ENCODE peak calls at places on chromosomes 4 and X, in six cellular contexts. D, X, C, K, N and P are unnamed samples. For H3K4me1, the result is how much of the 10 kb centered on the place peaks cover.

GRCh38 chr4:518569-519083 is 19.6 kb downstream of the PIGG start:
- DNase-seq in D (no peak), X (no peak), C (no peak), K (no peak), N (no peak), P (no peak)

GRCh38 chrX:14354541-14354940 is 174.8 kb upstream of the GLRA2 start:
- DNase-seq in D (no peak), X (no peak), C (no peak), K (no peak), N (no peak), P (no peak)

GRCh38 chrX:2351321-2351720 is 149.5 kb downstream of the DHRSX start:
- DNase-seq in D (no peak), X (no peak), C (peak), K (peak), N (no peak), P (no peak)

GRCh38 chr4:155639674-155640529 is 26.7 kb upstream of the GUCY1A1 start:
- DNase-seq in D (no peak), X (no peak), C (no peak), K (peak), N (no peak), P (no peak)

GRCh38 chrX:115940888-115941332 is 229.6 kb upstream of the AGTR2 start:
- DNase-seq in D (peak), X (no peak), C (peak), K (no peak), N (peak), P (peak)

GRCh38 chr4:102318526-102318925 is 26.8 kb downstream of the SLC39A8 start:
- DNase-seq in D (no peak), X (peak), C (peak), K (no peak), N (no peak), P (no peak)

GRCh38 chr4:83112239-83112638 is 2.3 kb downstream of the PLAC8 start:
- DNase-seq in D (peak), X (no peak), C (no peak), K (peak), N (no peak), P (no peak)

GRCh38 chr4:168321006-168321405 is 2.5 kb upstream of the DDX60 start:
- DNase-seq in D (no peak), X (no peak), C (peak), K (no peak), N (no peak), P (no peak)

GRCh38 chr4:1213336-1213995 is 35.5 kb downstream of the CTBP1 start:
- DNase-seq in D (no peak), X (no peak), C (no peak), K (no peak), N (peak), P (no peak)

GRCh38 chrX:113833656-113834055 is 750.2 kb upstream of the HTR2C start:
- DNase-seq in D (no peak), X (no peak), C (no peak), K (no peak), N (no peak), P (no peak)

GRCh38 chrX:40933132-40934078 is 151.8 kb upstream of the USP9X start:
- DNase-seq in D (no peak), X (no peak), C (peak), K (peak), N (no peak), P (no peak)

GRCh38 chrX:44400588-44400987 is 57.1 kb upstream of the EFHC2 start:
- DNase-seq in D (no peak), X (peak), C (peak), K (peak), N (no peak), P (no peak)

GRCh38 chr4:15901996-15902395 is 36.5 kb downstream of the FGFBP1 start:
- DNase-seq in D (no peak), X (no peak), C (no peak), K (no peak), N (no peak), P (no peak)

GRCh38 chr4:5758741-5759140 is 47.7 kb downstream of the EVC start:
- DNase-seq in D (no peak), X (no peak), C (peak), K (peak), N (no peak), P (no peak)

GRCh38 chrX:15838017-15838416 is 16.6 kb downstream of the AP1S2 start:
- DNase-seq in D (peak), X (no peak), C (peak), K (no peak), N (no peak), P (no peak)

DNA sequence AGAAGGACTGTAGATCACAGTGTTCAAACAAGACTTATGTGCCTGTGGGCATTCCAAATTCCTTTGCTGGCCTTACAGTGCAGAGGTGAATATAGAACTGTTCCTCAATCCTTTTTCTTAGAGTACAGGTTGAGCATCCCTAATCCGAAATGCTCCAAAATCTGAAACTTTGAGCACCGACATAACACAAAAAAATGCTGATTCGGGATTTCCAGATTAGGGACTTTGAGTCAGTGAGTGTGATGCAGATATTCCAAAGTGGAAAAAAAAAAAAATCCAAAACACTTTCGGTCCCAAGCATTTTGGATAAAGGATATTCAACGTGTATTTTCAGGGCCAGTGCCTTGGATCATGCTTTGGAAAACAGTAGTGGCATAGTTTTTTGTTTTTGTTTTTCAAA is 9.2 kb downstream of the SMS start:
- DNase-seq in D (no peak), X (no peak), C (no peak), K (no peak), N (no peak), P (no peak)
- H3K4me1 ChIP-seq in D (under half), X (under half), C (under half), K (under half), N (under half), P (under half)

DNA sequence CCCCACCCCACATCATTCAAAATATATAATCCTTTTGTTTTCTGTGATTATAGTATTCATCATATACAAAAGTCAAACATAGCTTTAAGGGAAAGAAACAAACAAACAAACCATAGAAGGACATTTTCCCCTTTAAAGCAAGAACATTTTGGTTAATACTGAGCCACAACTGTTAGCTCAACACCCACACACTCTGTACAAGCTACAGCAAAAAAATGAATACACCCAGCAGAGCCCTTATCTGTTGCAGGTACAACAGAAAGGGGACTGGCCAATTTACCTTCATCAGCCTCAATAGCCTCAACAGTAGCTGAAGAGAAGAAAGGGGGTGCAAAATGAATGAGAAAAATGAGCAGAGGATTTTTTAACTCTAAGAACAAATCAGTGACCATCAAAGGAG is 318.4 kb downstream of the PPP3CA start:
- DNase-seq in D (no peak), X (no peak), C (no peak), K (no peak), N (no peak), P (no peak)
- H3K4me1 ChIP-seq in D (under half), X (under half), C (under half), K (under half), N (under half), P (under half)

GRCh38 chr4:139675156-139675555 is 9.5 kb downstream of the MGST2 start:
- DNase-seq in D (no peak), X (no peak), C (no peak), K (no peak), N (no peak), P (no peak)
- H3K4me1 ChIP-seq in D (half or more), X (under half), C (under half), K (under half), N (under half), P (under half)

GRCh38 chr4:38684271-38684670 is 20.3 kb downstream of the KLF3 start:
- DNase-seq in D (no peak), X (no peak), C (no peak), K (no peak), N (no peak), P (no peak)

GRCh38 chr4:38684951-38685350 is 21.0 kb downstream of the KLF3 start:
- DNase-seq in D (no peak), X (no peak), C (no peak), K (no peak), N (no peak), P (no peak)

GRCh38 chr4:38686682-38687081 is 22.7 kb downstream of the KLF3 start:
- DNase-seq in D (no peak), X (no peak), C (no peak), K (no peak), N (no peak), P (no peak)

GRCh38 chr4:38688676-38689355 is 24.8 kb downstream of the KLF3 start:
- DNase-seq in D (no peak), X (peak), C (no peak), K (no peak), N (no peak), P (no peak)

DNA sequence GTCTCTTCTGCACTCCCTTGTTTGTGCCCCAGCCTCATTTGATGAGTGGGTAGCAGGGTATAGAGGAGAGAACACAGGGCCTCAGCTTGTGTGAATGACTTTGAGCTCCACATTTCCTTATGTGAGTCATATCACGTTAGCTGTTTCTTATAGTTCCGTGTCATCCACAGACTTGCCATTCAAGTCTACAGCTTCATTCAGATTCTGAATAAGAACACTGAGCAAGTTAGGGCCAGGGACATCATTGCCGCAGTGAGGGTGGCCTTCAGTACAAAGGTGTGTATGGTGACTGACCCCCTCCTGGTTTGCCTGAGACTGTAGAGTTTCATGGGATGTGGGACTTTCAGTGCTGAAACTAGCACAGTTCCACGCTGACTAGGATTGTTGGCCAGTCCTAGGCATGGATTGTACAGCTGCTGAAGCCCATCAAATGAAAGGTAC is 23.6 kb downstream of the KLF3 start:
- DNase-seq in D (no peak), X (no peak), C (peak), K (no peak), N (no peak), P (no peak)
- H3K4me1 ChIP-seq in D (under half), X (half or more), C (under half), K (under half), N (under half), P (under half)

DNA sequence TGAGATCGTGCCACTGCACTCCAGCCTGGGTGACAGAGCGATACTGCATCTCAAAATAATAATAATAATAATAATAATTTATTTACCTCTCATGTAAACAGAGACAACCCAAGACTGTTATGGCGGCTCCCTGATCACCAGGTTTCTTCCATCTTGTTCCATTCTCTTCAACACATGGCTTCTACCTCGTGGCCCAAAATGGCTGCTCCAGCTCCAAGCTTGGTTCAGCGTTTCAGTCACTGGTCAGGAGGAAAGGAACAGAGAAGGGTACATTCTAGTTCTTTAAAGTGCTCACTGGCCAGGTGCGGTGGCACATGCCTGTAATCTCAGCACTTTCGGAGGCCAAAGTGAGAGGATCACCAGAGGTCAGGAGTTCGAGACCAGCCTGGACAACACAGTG is 24.9 kb upstream of the CHRNA9 start:
- DNase-seq in D (no peak), X (no peak), C (no peak), K (no peak), N (no peak), P (no peak)
- H3K4me1 ChIP-seq in D (under half), X (under half), C (under half), K (under half), N (under half), P (under half)

GRCh38 chr4:2304321-2304876 is 42.5 kb upstream of the MXD4 start:
- DNase-seq in D (no peak), X (no peak), C (no peak), K (no peak), N (no peak), P (no peak)

GRCh38 chr4:2301806-2302205 is 39.9 kb upstream of the MXD4 start:
- DNase-seq in D (no peak), X (no peak), C (no peak), K (no peak), N (no peak), P (no peak)

GRCh38 chr4:2302387-2303119 is 40.6 kb upstream of the MXD4 start:
- DNase-seq in D (no peak), X (no peak), C (no peak), K (no peak), N (no peak), P (no peak)

GRCh38 chr4:2303686-2304320 is 41.9 kb upstream of the MXD4 start:
- DNase-seq in D (no peak), X (no peak), C (no peak), K (no peak), N (no peak), P (no peak)

DNA sequence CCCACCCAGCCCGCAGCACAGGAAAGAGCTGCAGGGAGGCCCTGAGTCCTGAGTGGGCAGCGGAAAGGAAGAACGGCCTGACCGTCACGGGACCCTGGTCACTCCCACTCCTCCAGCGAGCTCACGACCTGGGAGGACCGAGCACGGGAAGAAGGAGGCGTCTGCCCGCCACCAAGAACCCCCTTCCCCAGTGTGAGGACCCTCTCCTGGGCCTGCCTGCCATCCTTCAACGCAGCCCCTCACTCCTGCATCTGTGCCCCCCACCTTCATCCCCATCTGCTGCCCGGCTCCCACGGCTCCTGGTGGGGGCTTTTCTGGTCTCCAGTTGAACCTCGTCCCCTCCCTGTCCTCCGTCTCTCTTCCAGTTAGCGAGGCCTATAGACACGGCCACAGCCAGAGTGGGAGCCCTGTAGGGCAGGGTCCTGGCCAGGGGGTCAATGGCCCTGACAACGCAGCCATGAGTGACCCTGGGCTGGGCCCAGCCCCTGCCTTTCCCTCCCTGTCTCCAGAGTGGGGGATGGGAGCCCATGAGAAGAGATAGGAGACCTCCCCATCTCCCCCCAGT is 41.3 kb upstream of the MXD4 start:
- DNase-seq in D (no peak), X (no peak), C (no peak), K (no peak), N (no peak), P (no peak)
- H3K4me1 ChIP-seq in D (under half), X (under half), C (under half), K (under half), N (under half), P (under half)